ENCODE peak calls at places on chromosome 10, in six cellular contexts. G, Y, L, S, R and T are unnamed samples.

GRCh38 chr10:35259769-35260397 is 76.4 kb upstream of the CCNY start:
- DNase-seq in G (peak), Y (no peak), L (no peak), S (peak), R (no peak), T (peak)

GRCh38 chr10:75553550-75553949 is 122.1 kb downstream of the LRMDA start:
- DNase-seq in G (no peak), Y (no peak), L (no peak), S (no peak), R (no peak), T (no peak)

GRCh38 chr10:32958992-32959703 is 1.1 kb upstream of the ITGB1 start:
- DNase-seq in G (peak), Y (no peak), L (no peak), S (no peak), R (no peak), T (no peak)

GRCh38 chr10:103262229-103262628 is 14.7 kb upstream of the INA start:
- DNase-seq in G (peak), Y (no peak), L (no peak), S (no peak), R (no peak), T (no peak)

GRCh38 chr10:93762979-93763391 is 5.2 kb downstream of the LGI1 start:
- DNase-seq in G (peak), Y (no peak), L (no peak), S (no peak), R (no peak), T (no peak)

GRCh38 chr10:43284341-43284910 is 17.6 kb upstream of the RASGEF1A start:
- DNase-seq in G (peak), Y (peak), L (no peak), S (no peak), R (no peak), T (no peak)

GRCh38 chr10:86536294-86536861 is 14.8 kb upstream of the WAPL start:
- DNase-seq in G (no peak), Y (no peak), L (peak), S (no peak), R (peak), T (no peak)

GRCh38 chr10:31272841-31273240 is 46.2 kb upstream of the ZEB1 start:
- DNase-seq in G (no peak), Y (no peak), L (no peak), S (no peak), R (no peak), T (no peak)

GRCh38 chr10:73653701-73654100 is 2.1 kb downstream of the SYNPO2L start:
- DNase-seq in G (no peak), Y (no peak), L (no peak), S (peak), R (no peak), T (no peak)

GRCh38 chr10:31064334-31064733 is 32.7 kb upstream of the ZNF438 start:
- DNase-seq in G (peak), Y (no peak), L (peak), S (no peak), R (no peak), T (no peak)

GRCh38 chr10:50883624-50884023 is 1.8 kb downstream of the A1CF start:
- DNase-seq in G (no peak), Y (no peak), L (no peak), S (peak), R (no peak), T (no peak)

GRCh38 chr10:725786-726185 is 36.3 kb upstream of the DIP2C start:
- DNase-seq in G (no peak), Y (no peak), L (no peak), S (no peak), R (no peak), T (no peak)

GRCh38 chr10:21399392-21400015 is 126.0 kb downstream of the SKIDA1 start:
- DNase-seq in G (peak), Y (peak), L (no peak), S (peak), R (no peak), T (peak)

GRCh38 chr10:122051609-122052385 is 62.8 kb downstream of the TACC2 start:
- DNase-seq in G (peak), Y (peak), L (peak), S (peak), R (no peak), T (peak)

GRCh38 chr10:58477902-58478301 is 34.8 kb upstream of the BICC1 start:
- DNase-seq in G (no peak), Y (no peak), L (no peak), S (no peak), R (no peak), T (no peak)

GRCh38 chr10:28669227-28670173 is 7.8 kb upstream of the BAMBI start:
- DNase-seq in G (no peak), Y (no peak), L (no peak), S (no peak), R (no peak), T (no peak)

GRCh38 chr10:28666751-28667467 is 10.4 kb upstream of the BAMBI start:
- DNase-seq in G (no peak), Y (no peak), L (no peak), S (no peak), R (no peak), T (no peak)

GRCh38 chr10:28663576-28664368 is 13.5 kb upstream of the BAMBI start:
- DNase-seq in G (peak), Y (peak), L (peak), S (peak), R (peak), T (peak)

GRCh38 chr10:28664369-28664740 is 13.0 kb upstream of the BAMBI start:
- DNase-seq in G (no peak), Y (no peak), L (peak), S (no peak), R (no peak), T (no peak)

GRCh38 chr10:28668363-28669226 is 8.7 kb upstream of the BAMBI start:
- DNase-seq in G (peak), Y (no peak), L (peak), S (no peak), R (no peak), T (peak)
- H3K4me3 ChIP-seq in G (peak), Y (peak), L (peak), S (peak), R (no peak), T (peak)

GRCh38 chr10:112361951-112362770 is 11.8 kb upstream of the ACSL5 start:
- DNase-seq in G (peak), Y (no peak), L (peak), S (no peak), R (no peak), T (no peak)

GRCh38 chr10:112356686-112357085 is 17.2 kb upstream of the ACSL5 start:
- DNase-seq in G (no peak), Y (no peak), L (no peak), S (no peak), R (no peak), T (no peak)

GRCh38 chr10:112362833-112363232 is 11.1 kb upstream of the ACSL5 start:
- DNase-seq in G (no peak), Y (no peak), L (peak), S (no peak), R (no peak), T (no peak)

GRCh38 chr10:112360308-112361270 is 13.3 kb upstream of the ACSL5 start:
- DNase-seq in G (peak), Y (peak), L (no peak), S (no peak), R (no peak), T (no peak)

GRCh38 chr10:112359606-112360307 is 14.2 kb upstream of the ACSL5 start:
- DNase-seq in G (no peak), Y (no peak), L (no peak), S (no peak), R (no peak), T (no peak)
- H3K27ac ChIP-seq in G (no peak), Y (no peak), L (peak), S (no peak), R (no peak), T (no peak)

DNA sequence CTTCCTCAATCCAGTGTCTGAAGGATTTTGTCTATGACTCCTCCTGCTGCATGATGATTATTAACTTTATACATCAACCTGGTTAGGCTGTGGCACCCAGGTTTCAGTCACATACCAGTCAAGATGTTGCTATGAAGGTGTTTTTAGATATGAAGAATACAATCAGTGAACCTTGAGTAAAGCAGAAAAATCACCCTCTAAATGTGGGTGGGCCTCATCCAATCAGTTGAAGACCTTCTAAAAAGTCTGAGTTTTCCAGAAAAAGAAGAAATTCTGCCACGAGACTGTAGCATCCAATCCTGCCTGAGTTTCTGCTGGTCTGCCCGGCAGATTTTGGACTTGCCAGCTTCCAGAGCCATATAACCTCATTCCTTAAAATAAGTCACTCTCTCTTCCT is 126.1 kb upstream of the FRMD4A start:
- DNase-seq in G (no peak), Y (no peak), L (no peak), S (no peak), R (no peak), T (no peak)
- H3K4me3 ChIP-seq in G (no peak), Y (no peak), L (no peak), S (no peak), R (no peak), T (no peak)

GRCh38 chr10:45063605-45064231 is 63.0 kb downstream of the ZNF22 start:
- DNase-seq in G (peak), Y (no peak), L (no peak), S (no peak), R (no peak), T (no peak)
- H3K27ac ChIP-seq in G (peak), Y (no peak), L (no peak), S (no peak), R (no peak), T (no peak)

DNA sequence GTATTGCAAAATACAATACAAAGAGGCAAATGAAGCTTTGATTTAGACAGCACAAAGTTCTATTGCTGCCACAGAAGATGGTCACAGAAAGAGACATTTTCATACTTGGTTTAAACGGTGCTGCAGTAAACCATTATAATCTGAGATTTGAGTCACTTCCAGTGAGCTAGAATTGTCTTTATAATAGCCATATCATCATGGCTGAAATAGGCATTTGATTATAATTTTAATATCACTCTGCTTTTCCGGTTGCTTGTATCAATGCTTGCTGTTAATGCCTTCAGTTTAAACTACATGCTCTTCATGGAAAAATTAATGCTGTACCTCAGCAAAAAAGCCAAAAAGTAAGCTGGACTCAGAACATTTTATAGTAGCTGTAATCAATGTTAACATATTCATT is 48.5 kb downstream of the CPEB3 start:
- DNase-seq in G (no peak), Y (no peak), L (no peak), S (no peak), R (no peak), T (no peak)
- H3K4me3 ChIP-seq in G (no peak), Y (peak), L (no peak), S (peak), R (no peak), T (no peak)

DNA sequence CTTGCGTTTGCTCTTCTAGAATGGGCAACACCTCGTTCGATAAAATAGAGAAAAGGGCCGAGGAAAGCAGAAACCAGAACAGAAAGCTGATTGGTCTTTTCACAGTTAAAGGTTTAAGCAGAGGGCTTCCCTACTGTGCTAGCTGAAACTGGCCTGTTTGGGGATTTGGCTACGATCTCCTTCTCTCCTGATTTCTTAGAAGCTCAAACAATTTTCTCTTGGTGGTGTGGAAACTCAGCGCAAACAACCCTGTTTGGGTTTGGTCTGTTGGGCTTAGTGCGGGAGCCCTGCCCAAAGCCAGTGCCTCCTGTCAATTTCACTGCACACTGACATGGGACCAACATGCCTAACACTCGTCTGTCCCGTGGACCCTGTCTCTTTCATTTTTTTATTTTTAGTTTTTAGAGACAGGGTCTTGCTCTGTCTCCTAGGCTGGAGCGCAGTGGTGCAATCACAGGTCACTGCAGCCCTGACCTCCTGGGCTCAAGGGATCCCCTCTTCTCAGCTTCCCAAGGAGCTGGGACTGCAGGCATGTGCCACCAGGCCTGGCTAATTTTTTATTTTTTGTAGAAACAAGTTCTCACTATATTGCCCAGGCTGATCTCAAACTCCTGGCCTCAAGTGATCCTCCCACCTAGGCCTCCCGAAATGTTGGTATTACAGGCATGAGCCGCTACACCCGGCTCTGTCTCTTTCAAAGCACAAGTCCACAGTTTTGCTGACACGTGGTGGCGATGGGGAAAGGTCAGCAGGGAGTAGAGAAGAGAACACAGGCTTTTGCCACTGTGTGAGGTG is 16.5 kb upstream of the BNIP3 start:
- DNase-seq in G (no peak), Y (no peak), L (no peak), S (peak), R (no peak), T (no peak)
- H3K27ac ChIP-seq in G (no peak), Y (peak), L (no peak), S (peak), R (no peak), T (peak)

DNA sequence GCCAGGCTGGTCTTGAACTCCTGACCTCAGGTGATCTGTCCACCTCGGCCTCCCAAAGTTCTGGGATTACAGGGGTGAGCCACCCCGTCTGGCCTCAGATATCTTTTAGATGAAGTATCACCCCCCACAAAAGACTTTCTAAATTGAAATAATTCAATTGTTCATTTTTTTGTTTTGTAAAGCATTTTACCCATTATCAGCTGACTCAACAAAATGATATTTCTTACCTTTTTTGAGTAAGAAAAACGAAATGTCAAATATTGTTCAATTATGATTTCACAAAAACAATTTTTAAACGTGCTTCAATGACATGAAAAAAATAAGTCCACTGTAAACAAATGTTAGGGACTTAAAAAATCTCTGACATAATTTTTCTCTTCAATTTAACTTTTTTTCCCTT is 822 bp upstream of the PRPF18 start:
- DNase-seq in G (no peak), Y (no peak), L (no peak), S (no peak), R (no peak), T (no peak)
- H3K4me3 ChIP-seq in G (no peak), Y (no peak), L (no peak), S (no peak), R (no peak), T (no peak)

GRCh38 chr10:29648983-29649268 is 14.2 kb upstream of the SVIL start:
- DNase-seq in G (no peak), Y (no peak), L (no peak), S (peak), R (no peak), T (peak)

GRCh38 chr10:29646960-29647431 is 12.2 kb upstream of the SVIL start:
- DNase-seq in G (no peak), Y (no peak), L (no peak), S (no peak), R (no peak), T (peak)

GRCh38 chr10:29647483-29647882 is 12.7 kb upstream of the SVIL start:
- DNase-seq in G (no peak), Y (no peak), L (no peak), S (no peak), R (no peak), T (no peak)

GRCh38 chr10:29649561-29650551 is 15.1 kb upstream of the SVIL start:
- DNase-seq in G (no peak), Y (no peak), L (no peak), S (no peak), R (no peak), T (peak)

DNA sequence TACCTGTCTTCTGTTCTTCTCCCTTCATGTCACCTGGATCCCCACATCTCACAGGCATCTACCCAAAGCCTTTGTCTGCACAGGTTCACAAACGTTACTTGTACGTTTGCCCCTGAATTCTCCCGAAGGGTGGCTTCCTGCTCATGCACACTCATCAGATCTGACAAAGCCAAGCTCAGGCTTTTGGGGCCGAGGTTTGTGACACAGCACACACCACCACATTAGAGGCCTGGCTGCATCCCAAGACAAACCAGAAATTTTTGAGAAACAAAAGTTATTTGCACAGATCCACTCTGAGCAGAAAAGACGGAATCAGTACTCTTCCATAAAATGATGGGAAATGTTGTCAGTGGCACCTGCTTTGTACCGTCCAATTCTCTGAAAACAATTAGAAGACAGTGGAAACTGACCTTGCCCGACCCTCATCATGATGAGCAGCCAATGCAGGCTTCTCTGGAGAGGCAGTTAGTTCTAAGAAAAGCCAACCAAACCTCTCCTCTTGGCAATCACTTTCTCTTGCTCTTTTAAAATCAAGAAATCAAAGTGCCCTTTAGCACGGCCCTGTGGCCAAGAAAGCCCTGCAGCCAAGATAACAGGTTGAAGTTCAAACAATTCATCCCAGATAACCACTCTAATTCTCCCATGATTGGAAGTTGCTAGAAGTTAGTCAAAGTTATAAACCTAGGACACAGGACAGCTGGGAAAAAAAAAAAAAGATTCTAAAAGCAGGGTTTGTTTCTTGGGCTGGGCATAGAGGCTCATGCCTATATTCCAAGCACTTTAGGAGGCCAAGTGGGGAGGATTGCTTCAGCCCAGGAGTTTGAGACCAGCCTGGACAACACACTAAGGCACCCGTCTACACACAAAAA is 13.6 kb upstream of the SVIL start:
- DNase-seq in G (no peak), Y (no peak), L (no peak), S (no peak), R (no peak), T (peak)
- H3K27ac ChIP-seq in G (no peak), Y (peak), L (peak), S (peak), R (no peak), T (peak)

GRCh38 chr10:72219229-72219814 is 3.2 kb upstream of the ASCC1 start:
- DNase-seq in G (no peak), Y (no peak), L (no peak), S (no peak), R (no peak), T (no peak)

GRCh38 chr10:72218329-72218728 is 2.3 kb upstream of the ASCC1 start:
- DNase-seq in G (no peak), Y (no peak), L (no peak), S (no peak), R (no peak), T (no peak)

GRCh38 chr10:72220637-72221036 is 4.6 kb upstream of the ASCC1 start:
- DNase-seq in G (no peak), Y (no peak), L (no peak), S (no peak), R (no peak), T (no peak)

GRCh38 chr10:72221278-72221677 is 5.2 kb upstream of the ASCC1 start:
- DNase-seq in G (no peak), Y (no peak), L (no peak), S (no peak), R (no peak), T (no peak)

GRCh38 chr10:72218756-72219155 is 2.7 kb upstream of the ASCC1 start:
- DNase-seq in G (no peak), Y (no peak), L (no peak), S (no peak), R (no peak), T (no peak)
- H3K4me3 ChIP-seq in G (no peak), Y (peak), L (no peak), S (no peak), R (peak), T (no peak)